ENCODE peak calls at places on chromosomes 1 and 21, in seven cellular contexts. T is heart left ventricle, D is GM12878, F is tibial artery, M is pancreas, X is mucosa of descending colon, Y is psoas muscle. B is an unnamed sample. For H3K9me3, the result is how much of the 10 kb centered on the place peaks cover.

GRCh38 chr1:235919797-235920475 is 53.2 kb upstream of the LYST start:
- DNase-seq in T (no peak), D (no peak), F (no peak), M (no peak), X (peak), Y (no peak), B (no peak)

GRCh38 chr1:13699510-13699909 is 478 bp upstream of the PRDM2 start:
- DNase-seq in T (no peak), D (no peak), F (no peak), M (no peak), X (no peak), Y (no peak), B (no peak)

GRCh38 chr1:19465123-19465522 is 20.2 kb downstream of the CAPZB start:
- DNase-seq in T (no peak), D (no peak), F (no peak), M (no peak), X (no peak), Y (no peak), B (no peak)

GRCh38 chr1:58996341-58997059 is 212.7 kb upstream of the JUN start:
- DNase-seq in T (no peak), D (no peak), F (no peak), M (no peak), X (no peak), Y (no peak), B (no peak)

GRCh38 chr1:56477164-56478111 is 101.9 kb downstream of the PLPP3 start:
- DNase-seq in T (peak), D (peak), F (peak), M (peak), X (peak), Y (peak), B (no peak)

GRCh38 chr1:30146448-30146847 is 576.9 kb downstream of the MATN1 start:
- DNase-seq in T (no peak), D (no peak), F (no peak), M (no peak), X (no peak), Y (no peak), B (no peak)

GRCh38 chr1:185154912-185155513 is 1.7 kb downstream of the TRMT1L start:
- DNase-seq in T (no peak), D (no peak), F (no peak), M (no peak), X (no peak), Y (no peak), B (no peak)

GRCh38 chr1:154747841-154748766 is 122.0 kb downstream of the KCNN3 start:
- DNase-seq in T (peak), D (peak), F (no peak), M (no peak), X (peak), Y (no peak), B (no peak)

GRCh38 chr1:10941891-10942541 is 70.4 kb upstream of the TARDBP start:
- DNase-seq in T (no peak), D (no peak), F (no peak), M (peak), X (peak), Y (peak), B (no peak)

GRCh38 chr1:199403421-199404116 is 623.9 kb upstream of the NR5A2 start:
- DNase-seq in T (no peak), D (no peak), F (no peak), M (no peak), X (no peak), Y (no peak), B (no peak)

GRCh38 chr1:7400566-7400965 is 370.5 kb upstream of the VAMP3 start:
- DNase-seq in T (no peak), D (no peak), F (no peak), M (no peak), X (no peak), Y (no peak), B (no peak)

GRCh38 chr1:197845886-197846285 is 56.5 kb upstream of the C1orf53 start:
- DNase-seq in T (no peak), D (no peak), F (no peak), M (no peak), X (no peak), Y (no peak), B (no peak)

GRCh38 chr1:203548917-203549708 is 55.2 kb downstream of the OPTC start:
- DNase-seq in T (no peak), D (no peak), F (no peak), M (no peak), X (no peak), Y (no peak), B (no peak)

GRCh38 chr1:235270625-235271024 is 57.4 kb downstream of the ARID4B start:
- DNase-seq in T (no peak), D (no peak), F (no peak), M (no peak), X (no peak), Y (no peak), B (no peak)

GRCh38 chr1:55774446-55774845 is 559.3 kb upstream of the USP24 start:
- DNase-seq in T (no peak), D (no peak), F (no peak), M (no peak), X (no peak), Y (no peak), B (no peak)

GRCh38 chr1:98921817-98922216 is 82.8 kb downstream of the PLPPR5 start:
- DNase-seq in T (no peak), D (no peak), F (no peak), M (no peak), X (no peak), Y (no peak), B (no peak)

GRCh38 chr1:8702121-8702520 is 115.3 kb downstream of the RERE start:
- DNase-seq in T (no peak), D (no peak), F (no peak), M (peak), X (peak), Y (no peak), B (no peak)

GRCh38 chr1:46533179-46533864 is 18.1 kb downstream of the KNCN start:
- DNase-seq in T (no peak), D (no peak), F (peak), M (peak), X (peak), Y (peak), B (no peak)

GRCh38 chr1:46532095-46532494 is 19.4 kb downstream of the KNCN start:
- DNase-seq in T (no peak), D (no peak), F (no peak), M (peak), X (no peak), Y (no peak), B (no peak)

GRCh38 chr1:46530311-46530710 is 21.1 kb downstream of the KNCN start:
- DNase-seq in T (no peak), D (no peak), F (no peak), M (no peak), X (no peak), Y (no peak), B (no peak)

GRCh38 chr1:46530791-46531409 is 20.5 kb downstream of the KNCN start:
- DNase-seq in T (no peak), D (no peak), F (no peak), M (no peak), X (no peak), Y (no peak), B (no peak)

DNA sequence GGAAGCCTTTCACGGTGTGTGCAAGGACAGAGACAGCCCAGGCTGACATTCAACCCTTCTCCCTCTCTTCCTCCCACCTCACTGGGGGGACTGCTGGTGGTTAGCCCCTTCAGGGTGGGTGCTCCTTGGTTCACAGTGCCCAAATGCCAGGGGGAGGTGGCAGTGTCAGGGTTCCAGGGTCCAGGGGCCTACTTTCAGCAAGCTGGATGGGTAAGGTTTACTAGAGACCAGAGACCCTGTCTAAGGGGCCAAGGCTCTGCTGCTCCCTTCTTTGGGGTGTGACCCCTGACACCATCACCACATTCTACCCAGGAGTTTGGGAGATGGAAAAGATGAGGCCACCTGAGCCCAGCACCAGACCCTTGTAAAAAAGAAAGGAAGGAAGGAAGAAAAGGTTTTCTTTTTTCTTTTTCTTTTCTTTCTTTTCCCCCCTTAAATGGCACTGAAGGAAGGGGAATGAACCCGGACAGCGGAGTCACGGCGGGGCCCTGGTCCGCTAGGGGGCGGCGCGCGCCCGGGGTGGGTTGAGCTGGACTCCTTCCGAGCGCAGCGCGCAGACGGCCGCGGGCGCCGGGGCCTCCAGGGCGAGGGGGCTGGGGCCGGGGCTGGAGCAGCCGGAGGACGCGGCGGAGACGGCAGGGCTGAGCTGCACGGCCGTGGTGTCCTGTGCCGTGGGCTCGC is 18.8 kb downstream of the KNCN start:
- DNase-seq in T (peak), D (no peak), F (peak), M (peak), X (peak), Y (peak), B (no peak)
- TF ChIP-seq CTCF in T (peak), D (peak), F (peak), M (no peak), X (peak), Y (peak), B (peak)

GRCh38 chr1:25844485-25845337 is 14.5 kb downstream of the AUNIP start:
- DNase-seq in T (no peak), D (no peak), F (no peak), M (no peak), X (no peak), Y (no peak), B (no peak)
- H3K9me3 ChIP-seq in T (under half), D (under half), F (under half), M (under half), X (under half), Y (under half), B (under half)

DNA sequence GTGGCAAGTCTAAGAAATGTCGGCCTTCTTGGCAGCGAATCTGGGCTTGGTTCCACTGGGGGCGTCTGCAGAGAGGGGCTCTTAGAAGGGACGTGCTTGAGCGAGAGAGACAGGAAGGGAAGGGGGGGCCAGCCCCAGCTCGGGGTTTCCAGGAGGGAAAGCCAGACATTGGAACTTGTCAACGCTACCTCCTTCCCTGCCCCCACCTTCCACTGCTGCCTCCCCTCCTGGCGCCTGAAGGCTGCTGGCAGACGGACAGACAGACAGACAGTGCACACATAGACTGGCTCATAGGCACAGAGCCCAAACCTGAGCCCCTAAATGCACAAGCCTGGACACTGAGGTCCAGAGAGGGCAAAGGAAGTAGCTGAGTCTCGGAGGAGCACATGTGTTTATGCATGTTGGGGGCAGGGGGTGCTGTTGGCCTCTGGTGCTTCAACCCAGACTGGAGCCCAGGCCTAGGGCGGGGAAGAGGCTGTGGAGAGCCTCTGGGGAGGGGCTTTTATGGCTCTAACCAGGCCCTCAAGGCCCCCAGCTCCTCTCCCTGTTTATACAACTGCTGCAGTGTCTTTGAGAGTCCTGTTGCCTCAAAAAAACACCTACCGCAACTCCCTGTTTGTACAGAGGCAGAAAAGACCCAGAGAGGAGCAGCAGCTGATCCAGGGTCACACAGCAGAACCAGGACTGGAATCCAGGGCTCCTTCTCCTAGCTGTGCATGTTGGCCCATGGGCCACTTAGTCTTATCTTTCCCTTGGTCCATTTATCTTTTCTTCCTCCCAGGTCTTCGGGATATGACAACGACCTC is 33.1 kb upstream of the WASF2 start:
- DNase-seq in T (peak), D (no peak), F (peak), M (no peak), X (no peak), Y (peak), B (no peak)
- TF ChIP-seq CTCF in T (no peak), D (no peak), F (peak), M (no peak), X (no peak), Y (peak), B (peak)

DNA sequence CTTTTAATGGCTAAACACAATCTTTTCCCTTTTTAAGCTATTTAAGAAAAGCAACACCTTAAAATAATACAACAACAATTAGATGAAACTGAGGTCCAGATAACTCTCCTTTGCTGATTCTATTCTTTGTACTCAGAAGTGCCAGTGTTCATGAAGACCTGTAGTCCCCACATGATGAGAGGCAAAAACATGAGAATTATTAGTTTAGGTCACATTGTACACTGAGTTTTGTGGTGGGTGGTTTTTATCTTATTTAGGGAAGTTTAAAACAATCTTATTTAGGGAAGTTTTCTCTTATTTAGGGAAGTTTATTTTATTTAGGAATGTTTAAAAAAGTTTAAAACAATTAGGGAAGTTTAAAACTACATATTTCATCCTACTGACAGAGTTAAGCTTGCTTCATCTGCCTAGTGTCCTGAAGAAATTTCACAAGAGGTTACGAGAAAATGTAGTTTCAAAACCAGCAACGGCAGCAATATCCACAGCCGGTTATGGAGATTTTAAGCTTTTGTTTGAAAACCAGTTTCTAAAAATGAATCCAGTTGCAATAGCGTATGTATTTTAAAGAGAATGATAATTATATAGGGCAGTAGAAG is 7.8 kb upstream of the OR14I1 start:
- DNase-seq in T (no peak), D (no peak), F (no peak), M (no peak), X (no peak), Y (no peak), B (no peak)
- H3K9me3 ChIP-seq in T (under half), D (under half), F (under half), M (under half), X (under half), Y (under half), B (under half)

DNA sequence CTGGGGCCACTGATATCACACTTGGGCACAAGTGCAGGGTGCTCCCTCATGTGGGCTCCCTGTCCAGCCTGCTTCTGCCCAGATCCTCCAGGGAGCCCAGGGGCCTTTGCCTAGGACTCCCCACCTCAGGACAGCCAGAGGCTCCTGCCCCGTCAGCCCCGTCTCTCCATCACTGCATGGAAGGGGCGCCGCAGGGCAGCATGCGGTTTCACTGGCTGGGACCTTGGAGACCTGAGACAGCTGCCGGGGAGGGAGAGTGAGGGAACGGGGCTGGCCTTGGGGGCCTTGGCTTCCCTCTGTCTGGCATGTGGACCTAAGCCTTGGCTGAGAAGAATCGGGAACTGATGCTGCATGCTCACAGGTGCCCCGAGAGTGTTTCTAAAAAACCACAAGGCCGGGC is 46.5 kb downstream of the KCNAB2 start:
- DNase-seq in T (no peak), D (no peak), F (no peak), M (peak), X (no peak), Y (no peak), B (no peak)
- TF ChIP-seq CTCF in T (no peak), D (no peak), F (no peak), M (no peak), X (no peak), Y (no peak), B (no peak)

DNA sequence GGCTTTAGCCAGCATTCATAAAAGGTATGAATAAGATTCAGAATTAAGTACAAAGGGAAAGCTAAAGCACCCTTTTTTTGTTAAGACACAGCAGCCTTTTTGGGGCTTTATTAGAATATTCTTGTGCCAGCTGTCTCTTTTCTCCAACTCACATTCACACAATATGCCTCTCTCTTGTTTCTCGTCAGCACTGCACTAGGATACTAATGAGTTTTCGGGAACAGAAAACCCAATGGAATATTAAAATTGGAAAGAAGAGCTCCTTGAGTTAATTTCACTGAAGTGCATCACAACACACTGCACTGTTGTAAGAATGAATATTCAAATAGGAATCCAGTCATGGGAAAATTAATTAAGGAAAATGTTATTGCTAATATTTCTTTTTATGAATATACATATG is 410.4 kb upstream of the BEND5 start:
- DNase-seq in T (no peak), D (no peak), F (no peak), M (no peak), X (no peak), Y (no peak), B (no peak)
- H3K9me3 ChIP-seq in T (under half), D (under half), F (under half), M (under half), X (under half), Y (under half), B (under half)

GRCh38 chr1:54715493-54716298 is at the start of gene TTC4:
- DNase-seq in T (peak), D (peak), F (peak), M (peak), X (peak), Y (peak), B (peak)
- TF ChIP-seq CTCF in T (no peak), D (no peak), F (no peak), M (no peak), X (no peak), Y (no peak), B (no peak)

GRCh38 chr1:152645146-152645545 is 18.0 kb upstream of the LCE2D start:
- DNase-seq in T (no peak), D (no peak), F (no peak), M (no peak), X (no peak), Y (no peak), B (no peak)
- H3K9me3 ChIP-seq in T (under half), D (under half), F (under half), M (under half), X (under half), Y (under half), B (under half)

GRCh38 chr21:46411236-46411635 is 47.5 kb upstream of the DIP2A start:
- DNase-seq in T (no peak), D (no peak), F (no peak), M (no peak), X (no peak), Y (peak), B (no peak)

GRCh38 chr21:46409641-46410406 is 48.9 kb upstream of the DIP2A start:
- DNase-seq in T (no peak), D (no peak), F (no peak), M (no peak), X (no peak), Y (peak), B (no peak)

GRCh38 chr21:46412521-46413364 is 45.9 kb upstream of the DIP2A start:
- DNase-seq in T (no peak), D (no peak), F (no peak), M (no peak), X (no peak), Y (peak), B (no peak)

GRCh38 chr21:46411691-46412090 is 47.0 kb upstream of the DIP2A start:
- DNase-seq in T (no peak), D (no peak), F (no peak), M (no peak), X (no peak), Y (peak), B (no peak)

DNA sequence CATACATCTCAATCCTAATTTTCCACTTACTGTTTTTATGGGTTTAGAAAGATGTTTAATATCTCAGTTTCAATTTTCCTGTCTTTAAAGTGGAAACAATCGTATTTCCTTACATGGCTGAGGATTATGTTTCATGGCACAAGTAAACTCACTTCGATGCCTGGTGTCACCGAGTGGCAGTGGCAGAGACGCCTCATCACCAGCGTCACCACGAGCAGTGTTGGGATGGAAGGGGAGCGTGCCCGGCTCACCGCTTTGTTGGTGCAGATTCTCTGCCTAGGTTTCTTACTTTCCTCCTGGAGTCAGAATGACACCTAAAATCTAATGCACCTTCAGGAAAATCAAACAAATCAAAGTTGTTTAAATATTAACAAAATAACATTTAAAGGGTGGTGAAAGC is 48.2 kb upstream of the DIP2A start:
- DNase-seq in T (no peak), D (no peak), F (no peak), M (no peak), X (no peak), Y (peak), B (no peak)
- TF ChIP-seq CTCF in T (no peak), D (no peak), F (no peak), M (no peak), X (no peak), Y (no peak), B (no peak)

DNA sequence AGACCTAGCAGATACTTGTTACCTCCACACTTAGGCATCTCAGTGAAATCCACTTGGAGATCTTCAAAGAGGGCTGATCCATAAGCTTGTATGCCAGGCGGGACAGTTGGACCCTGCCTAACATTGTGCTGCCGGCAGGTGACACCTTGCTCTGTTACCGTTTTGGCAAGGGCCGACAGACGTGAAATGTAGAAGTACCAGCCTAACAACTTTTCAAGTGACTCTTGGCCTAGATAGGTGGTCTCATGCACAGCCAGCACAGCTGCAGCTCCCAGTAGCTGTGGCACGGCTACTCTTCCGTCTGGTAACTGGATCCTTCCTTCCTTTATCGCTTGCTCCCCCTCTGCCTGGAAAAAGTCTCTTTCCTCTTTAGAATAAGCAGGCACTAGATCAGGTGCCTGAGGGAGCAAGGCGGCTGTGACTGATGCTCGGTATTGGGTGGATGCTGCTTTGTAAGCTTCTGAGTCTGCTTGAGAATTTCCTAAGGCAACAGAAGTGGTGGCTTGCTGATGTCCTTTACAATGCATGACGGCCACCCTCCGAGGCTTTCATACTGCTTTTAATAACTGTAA is 713.5 kb downstream of the AMY1C start:
- DNase-seq in T (no peak), D (no peak), F (no peak), M (no peak), X (no peak), Y (no peak), B (no peak)
- H3K9me3 ChIP-seq in T (half or more), D (under half), F (under half), M (under half), X (half or more), Y (under half), B (under half)

B was measured in thoracic aorta.